ENCODE peak calls at places on chromosomes 2 and 18, in four cellular contexts. C is fibroblast of the aortic adventitia, I is retinal pigment epithelial cell, E is IMR-90. O is an unnamed sample.

GRCh38 chr18:8662574-8663255 is 42.6 kb upstream of the MTCL1 start:
- DNase-seq in C (no peak), I (no peak), E (no peak), O (no peak)

GRCh38 chr2:105604938-105605337 is 139.8 kb upstream of the NCK2 start:
- DNase-seq in C (peak), I (peak), E (no peak), O (no peak)

GRCh38 chr2:33212151-33212550 is 264.3 kb upstream of the RASGRP3 start:
- DNase-seq in C (peak), I (no peak), E (peak), O (no peak)

GRCh38 chr2:132424526-132425121 is 8.0 kb downstream of the GPR39 start:
- DNase-seq in C (peak), I (no peak), E (peak), O (peak)

GRCh38 chr18:11994708-11995444 is 13.6 kb downstream of the IMPA2 start:
- DNase-seq in C (peak), I (no peak), E (peak), O (peak)

GRCh38 chr2:10036095-10036879 is 7.1 kb upstream of the KLF11 start:
- DNase-seq in C (peak), I (peak), E (peak), O (peak)

GRCh38 chr2:219045937-219046550 is 4.7 kb upstream of the CFAP65 start:
- DNase-seq in C (peak), I (no peak), E (peak), O (no peak)

GRCh38 chr2:44668336-44668735 is 273.2 kb upstream of the SIX3 start:
- DNase-seq in C (no peak), I (no peak), E (no peak), O (no peak)

GRCh38 chr2:190214434-190215194 is 105.0 kb downstream of the HIBCH start:
- DNase-seq in C (peak), I (no peak), E (no peak), O (no peak)

GRCh38 chr2:241064008-241064801 is 37.9 kb downstream of the MTERF4 start:
- DNase-seq in C (no peak), I (no peak), E (no peak), O (no peak)

GRCh38 chr18:12862467-12862866 is 21.6 kb downstream of the PTPN2 start:
- DNase-seq in C (no peak), I (no peak), E (no peak), O (peak)

GRCh38 chr2:148540022-148540421 is 104.5 kb upstream of the EPC2 start:
- DNase-seq in C (no peak), I (no peak), E (no peak), O (no peak)

GRCh38 chr2:191382801-191383200 is 137.6 kb downstream of the MYO1B start:
- DNase-seq in C (no peak), I (no peak), E (peak), O (no peak)

GRCh38 chr2:71291398-71291797 is 40.2 kb upstream of the ZNF638 start:
- DNase-seq in C (no peak), I (no peak), E (no peak), O (no peak)

GRCh38 chr2:101089419-101089818 is 61.8 kb downstream of the TBC1D8 start:
- DNase-seq in C (no peak), I (no peak), E (no peak), O (no peak)

GRCh38 chr2:166831930-166832329 is 56.4 kb upstream of the XIRP2 start:
- DNase-seq in C (no peak), I (no peak), E (peak), O (no peak)

GRCh38 chr2:239395524-239395923 is 5.3 kb downstream of the HDAC4 start:
- DNase-seq in C (no peak), I (no peak), E (no peak), O (no peak)

GRCh38 chr2:181685150-181685688 is 4.9 kb upstream of the NEUROD1 start:
- DNase-seq in C (peak), I (no peak), E (peak), O (no peak)

GRCh38 chr2:109213646-109214417 is 84.8 kb downstream of the SH3RF3 start:
- DNase-seq in C (peak), I (no peak), E (peak), O (no peak)

GRCh38 chr2:205925373-205926337 is 160.3 kb downstream of the INO80D start:
- DNase-seq in C (peak), I (no peak), E (peak), O (no peak)

GRCh38 chr18:72652990-72653593 is 109.0 kb upstream of the CBLN2 start:
- DNase-seq in C (no peak), I (no peak), E (no peak), O (peak)

GRCh38 chr2:111117666-111118454 is 2.9 kb upstream of the BCL2L11 start:
- DNase-seq in C (peak), I (no peak), E (peak), O (no peak)

GRCh38 chr2:39243469-39244123 is at the start of gene CDKL4:
- DNase-seq in C (no peak), I (no peak), E (no peak), O (no peak)

GRCh38 chr2:74902281-74902860 is 56.1 kb upstream of the POLE4 start:
- DNase-seq in C (no peak), I (no peak), E (no peak), O (no peak)

GRCh38 chr2:163735692-163736432 is at the start of gene FIGN:
- DNase-seq in C (peak), I (peak), E (peak), O (peak)

GRCh38 chr2:233063269-233063975 is 3.3 kb downstream of the INPP5D start:
- DNase-seq in C (no peak), I (no peak), E (no peak), O (no peak)
- TF ChIP-seq CTCF in C (no peak), I (peak), E (no peak), O (peak)

GRCh38 chr18:49563701-49564100 is 1.8 kb downstream of the LIPG start:
- DNase-seq in C (no peak), I (no peak), E (no peak), O (no peak)
- H3K4me3 ChIP-seq in C (peak), I (peak), E (no peak), O (peak)

GRCh38 chr18:3262234-3263171 is 570 bp downstream of the MYL12B start:
- DNase-seq in C (peak), I (no peak), E (no peak), O (no peak)

GRCh38 chr18:3261035-3261392 is 919 bp upstream of the MYL12B start:
- DNase-seq in C (no peak), I (no peak), E (no peak), O (no peak)

GRCh38 chr18:3264362-3264761 is 2.4 kb downstream of the MYL12B start:
- DNase-seq in C (no peak), I (no peak), E (peak), O (no peak)

GRCh38 chr18:3257627-3258120 is 4.3 kb upstream of the MYL12B start:
- DNase-seq in C (no peak), I (no peak), E (no peak), O (no peak)

GRCh38 chr18:3261393-3262233 is at the start of gene MYL12B:
- DNase-seq in C (peak), I (no peak), E (peak), O (no peak)
- TF ChIP-seq CTCF in C (no peak), I (no peak), E (no peak), O (no peak)

DNA sequence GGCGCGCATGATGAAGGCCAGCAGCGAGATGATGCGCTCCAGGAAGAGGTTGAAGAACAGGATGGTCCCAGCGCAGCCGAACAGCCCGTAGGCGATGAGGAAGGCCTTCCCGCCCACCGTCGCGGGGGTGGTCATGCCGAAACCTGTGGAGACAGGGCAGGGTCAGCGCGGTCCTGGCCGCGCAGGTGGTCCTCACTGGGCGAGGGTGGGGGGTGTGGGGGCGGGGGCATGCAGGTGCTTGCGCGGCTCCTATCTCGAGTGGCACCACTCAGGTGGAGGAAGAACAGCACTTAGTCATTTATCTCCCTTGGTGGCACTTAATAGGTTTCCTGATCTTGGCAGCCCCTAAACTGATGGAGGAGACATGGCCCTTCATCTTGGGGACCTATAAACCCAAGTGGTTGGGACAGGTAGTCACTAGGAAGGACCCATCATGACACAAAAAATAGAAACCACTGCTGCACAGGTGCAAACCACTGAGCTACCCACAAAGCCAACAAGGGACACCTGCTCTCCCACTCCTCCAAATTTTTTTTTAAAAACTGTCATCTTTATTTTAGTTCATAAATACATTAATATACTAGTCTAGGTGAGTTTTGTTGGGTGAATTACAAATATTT is 118.8 kb downstream of the MSH2 start:
- DNase-seq in C (no peak), I (no peak), E (no peak), O (no peak)
- H3K4me3 ChIP-seq in C (peak), I (peak), E (peak), O (peak)

GRCh38 chr2:46365913-46366674 is 68.9 kb downstream of the EPAS1 start:
- DNase-seq in C (peak), I (peak), E (peak), O (no peak)
- TF ChIP-seq CTCF in C (peak), I (peak), E (peak), O (peak)

GRCh38 chr18:24199563-24199962 is 60.7 kb downstream of the CABYR start:
- DNase-seq in C (no peak), I (no peak), E (no peak), O (no peak)
- H3K4me3 ChIP-seq in C (no peak), I (no peak), E (no peak), O (no peak)

O was measured in epithelial cell of proximal tubule.